ENCODE peak calls at places on chromosomes 3 and 15, in eight cellular contexts. One of them, this sample, is unnamed.

GRCh38 chr3:172213168-172213567 is 173.8 kb downstream of the FNDC3B start:
- DNase-seq in cardiac fibroblast: peak
- DNase-seq in CD8-positive, alpha-beta T cell: no peak
- DNase-seq in nephron progenitor cell: no peak
- DNase-seq in BE2C: no peak
- DNase-seq in AG04449: no peak
- DNase-seq in Caco-2: no peak
- DNase-seq in WTC11: no peak
- DNase-seq in this sample: no peak

GRCh38 chr3:64203216-64203615 is 22.1 kb downstream of the PRICKLE2 start:
- DNase-seq in AG04449: no peak
- DNase-seq in BE2C: no peak
- DNase-seq in nephron progenitor cell: no peak
- DNase-seq in Caco-2: no peak
- DNase-seq in cardiac fibroblast: no peak
- DNase-seq in CD8-positive, alpha-beta T cell: no peak
- DNase-seq in WTC11: no peak
- DNase-seq in this sample: no peak

GRCh38 chr3:124178531-124178930 is 186.6 kb upstream of the ROPN1 start:
- DNase-seq in AG04449: no peak
- DNase-seq in WTC11: no peak
- DNase-seq in nephron progenitor cell: no peak
- DNase-seq in BE2C: no peak
- DNase-seq in cardiac fibroblast: no peak
- DNase-seq in CD8-positive, alpha-beta T cell: no peak
- DNase-seq in Caco-2: no peak
- DNase-seq in this sample: no peak

GRCh38 chr3:127170794-127171193 is 22.1 kb upstream of the PRR23E start:
- DNase-seq in nephron progenitor cell: peak
- DNase-seq in CD8-positive, alpha-beta T cell: no peak
- DNase-seq in cardiac fibroblast: peak
- DNase-seq in WTC11: no peak
- DNase-seq in Caco-2: no peak
- DNase-seq in AG04449: no peak
- DNase-seq in BE2C: peak
- DNase-seq in this sample: peak

GRCh38 chr3:129173206-129173605 is 10.5 kb downstream of the CNBP start:
- DNase-seq in nephron progenitor cell: no peak
- DNase-seq in WTC11: no peak
- DNase-seq in BE2C: no peak
- DNase-seq in cardiac fibroblast: no peak
- DNase-seq in AG04449: no peak
- DNase-seq in CD8-positive, alpha-beta T cell: no peak
- DNase-seq in Caco-2: no peak
- DNase-seq in this sample: no peak

GRCh38 chr3:50189274-50189673 is 2.1 kb upstream of the GNAT1 start:
- DNase-seq in nephron progenitor cell: peak
- DNase-seq in BE2C: peak
- DNase-seq in Caco-2: peak
- DNase-seq in AG04449: peak
- DNase-seq in WTC11: peak
- DNase-seq in cardiac fibroblast: peak
- DNase-seq in CD8-positive, alpha-beta T cell: peak
- DNase-seq in this sample: no peak

GRCh38 chr3:192727032-192727847 is at the start of gene FGF12:
- DNase-seq in cardiac fibroblast: peak
- DNase-seq in AG04449: no peak
- DNase-seq in nephron progenitor cell: peak
- DNase-seq in CD8-positive, alpha-beta T cell: no peak
- DNase-seq in WTC11: peak
- DNase-seq in Caco-2: peak
- DNase-seq in BE2C: peak
- DNase-seq in this sample: peak

GRCh38 chr3:141644931-141645330 is 93.2 kb upstream of the RNF7 start:
- DNase-seq in nephron progenitor cell: peak
- DNase-seq in Caco-2: peak
- DNase-seq in AG04449: no peak
- DNase-seq in WTC11: peak
- DNase-seq in CD8-positive, alpha-beta T cell: peak
- DNase-seq in cardiac fibroblast: peak
- DNase-seq in BE2C: peak
- DNase-seq in this sample: no peak

GRCh38 chr3:46705022-46705530 is 3.9 kb downstream of the TMIE start:
- DNase-seq in Caco-2: peak
- DNase-seq in cardiac fibroblast: peak
- DNase-seq in nephron progenitor cell: peak
- DNase-seq in WTC11: peak
- DNase-seq in BE2C: peak
- DNase-seq in AG04449: no peak
- DNase-seq in CD8-positive, alpha-beta T cell: peak
- DNase-seq in this sample: peak

GRCh38 chr15:60135961-60136360 is 131.8 kb downstream of the FOXB1 start:
- DNase-seq in nephron progenitor cell: no peak
- DNase-seq in AG04449: no peak
- DNase-seq in Caco-2: no peak
- DNase-seq in cardiac fibroblast: no peak
- DNase-seq in WTC11: no peak
- DNase-seq in CD8-positive, alpha-beta T cell: no peak
- DNase-seq in BE2C: no peak
- DNase-seq in this sample: no peak

GRCh38 chr15:60137711-60138396 is 133.7 kb downstream of the FOXB1 start:
- DNase-seq in WTC11: no peak
- DNase-seq in cardiac fibroblast: no peak
- DNase-seq in nephron progenitor cell: no peak
- DNase-seq in BE2C: no peak
- DNase-seq in CD8-positive, alpha-beta T cell: no peak
- DNase-seq in AG04449: no peak
- DNase-seq in Caco-2: no peak
- DNase-seq in this sample: no peak

GRCh38 chr15:60138397-60138968 is 134.4 kb downstream of the FOXB1 start:
- DNase-seq in nephron progenitor cell: no peak
- DNase-seq in CD8-positive, alpha-beta T cell: no peak
- DNase-seq in Caco-2: no peak
- DNase-seq in WTC11: no peak
- DNase-seq in BE2C: no peak
- DNase-seq in AG04449: no peak
- DNase-seq in cardiac fibroblast: no peak
- DNase-seq in this sample: no peak

GRCh38 chr15:60130811-60131210 is 126.7 kb downstream of the FOXB1 start:
- DNase-seq in CD8-positive, alpha-beta T cell: no peak
- DNase-seq in WTC11: no peak
- DNase-seq in nephron progenitor cell: no peak
- DNase-seq in AG04449: no peak
- DNase-seq in cardiac fibroblast: no peak
- DNase-seq in Caco-2: no peak
- DNase-seq in BE2C: no peak
- DNase-seq in this sample: no peak

DNA sequence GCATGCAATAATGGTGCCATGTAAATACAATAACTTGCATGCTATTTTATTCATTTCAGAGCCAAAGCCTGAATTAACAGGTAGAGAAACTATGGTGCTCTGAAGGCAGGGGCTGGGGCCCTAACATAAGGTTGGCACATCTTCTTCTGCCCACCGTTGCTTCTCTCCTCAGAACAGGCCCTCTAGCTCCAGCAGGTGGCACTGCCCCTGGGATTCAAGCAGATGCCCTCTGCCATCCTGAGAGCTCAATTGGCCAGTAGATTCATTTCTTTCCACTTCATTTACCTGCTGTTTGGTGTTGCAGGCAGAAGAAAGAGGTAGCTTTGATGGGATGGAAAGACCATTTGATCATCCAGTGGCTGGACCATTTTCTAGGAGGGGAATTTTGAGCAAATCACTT is 130.5 kb downstream of the FOXB1 start:
- DNase-seq in CD8-positive, alpha-beta T cell: no peak
- DNase-seq in BE2C: no peak
- DNase-seq in cardiac fibroblast: no peak
- DNase-seq in AG04449: no peak
- DNase-seq in nephron progenitor cell: no peak
- DNase-seq in Caco-2: no peak
- DNase-seq in WTC11: no peak
- DNase-seq in this sample: no peak
- TF ChIP-seq CTCF in CD8-positive, alpha-beta T cell: peak
- TF ChIP-seq CTCF in BE2C: peak
- TF ChIP-seq CTCF in cardiac fibroblast: no peak
- TF ChIP-seq CTCF in AG04449: peak
- TF ChIP-seq CTCF in nephron progenitor cell: no peak
- TF ChIP-seq CTCF in Caco-2: no peak
- TF ChIP-seq CTCF in WTC11: no peak
- TF ChIP-seq CTCF in this sample: peak

GRCh38 chr3:158782283-158782682 is 19.6 kb upstream of the MFSD1 start:
- DNase-seq in BE2C: no peak
- DNase-seq in WTC11: no peak
- DNase-seq in CD8-positive, alpha-beta T cell: no peak
- DNase-seq in Caco-2: no peak
- DNase-seq in cardiac fibroblast: no peak
- DNase-seq in nephron progenitor cell: no peak
- DNase-seq in AG04449: no peak
- DNase-seq in this sample: no peak

GRCh38 chr3:158777171-158777873 is 24.5 kb upstream of the MFSD1 start:
- DNase-seq in cardiac fibroblast: peak
- DNase-seq in CD8-positive, alpha-beta T cell: no peak
- DNase-seq in WTC11: no peak
- DNase-seq in nephron progenitor cell: no peak
- DNase-seq in BE2C: no peak
- DNase-seq in Caco-2: no peak
- DNase-seq in AG04449: no peak
- DNase-seq in this sample: no peak

GRCh38 chr3:158783051-158783450 is 18.8 kb upstream of the MFSD1 start:
- DNase-seq in BE2C: no peak
- DNase-seq in Caco-2: no peak
- DNase-seq in CD8-positive, alpha-beta T cell: no peak
- DNase-seq in cardiac fibroblast: no peak
- DNase-seq in WTC11: no peak
- DNase-seq in AG04449: no peak
- DNase-seq in nephron progenitor cell: no peak
- DNase-seq in this sample: no peak

GRCh38 chr3:158781859-158782258 is 20.0 kb upstream of the MFSD1 start:
- DNase-seq in WTC11: no peak
- DNase-seq in cardiac fibroblast: no peak
- DNase-seq in CD8-positive, alpha-beta T cell: no peak
- DNase-seq in AG04449: no peak
- DNase-seq in nephron progenitor cell: no peak
- DNase-seq in Caco-2: no peak
- DNase-seq in BE2C: no peak
- DNase-seq in this sample: no peak

GRCh38 chr3:158780795-158781590 is 20.9 kb upstream of the MFSD1 start:
- DNase-seq in BE2C: no peak
- DNase-seq in WTC11: no peak
- DNase-seq in cardiac fibroblast: peak
- DNase-seq in nephron progenitor cell: no peak
- DNase-seq in AG04449: no peak
- DNase-seq in CD8-positive, alpha-beta T cell: no peak
- DNase-seq in Caco-2: no peak
- DNase-seq in this sample: no peak
- TF ChIP-seq CTCF in BE2C: no peak
- TF ChIP-seq CTCF in WTC11: no peak
- TF ChIP-seq CTCF in cardiac fibroblast: no peak
- TF ChIP-seq CTCF in nephron progenitor cell: no peak
- TF ChIP-seq CTCF in AG04449: no peak
- TF ChIP-seq CTCF in CD8-positive, alpha-beta T cell: no peak
- TF ChIP-seq CTCF in Caco-2: no peak
- TF ChIP-seq CTCF in this sample: no peak

GRCh38 chr3:45000823-45001222 is 24.8 kb downstream of the EXOSC7 start:
- DNase-seq in AG04449: no peak
- DNase-seq in BE2C: no peak
- DNase-seq in WTC11: no peak
- DNase-seq in CD8-positive, alpha-beta T cell: no peak
- DNase-seq in cardiac fibroblast: no peak
- DNase-seq in Caco-2: no peak
- DNase-seq in nephron progenitor cell: no peak
- DNase-seq in this sample: no peak

GRCh38 chr3:45002139-45002660 is 23.9 kb upstream of the CLEC3B start:
- DNase-seq in Caco-2: no peak
- DNase-seq in BE2C: no peak
- DNase-seq in AG04449: no peak
- DNase-seq in nephron progenitor cell: no peak
- DNase-seq in cardiac fibroblast: no peak
- DNase-seq in CD8-positive, alpha-beta T cell: no peak
- DNase-seq in WTC11: no peak
- DNase-seq in this sample: no peak

GRCh38 chr3:45002680-45003079 is 23.4 kb upstream of the CLEC3B start:
- DNase-seq in BE2C: no peak
- DNase-seq in Caco-2: no peak
- DNase-seq in WTC11: no peak
- DNase-seq in cardiac fibroblast: no peak
- DNase-seq in AG04449: no peak
- DNase-seq in CD8-positive, alpha-beta T cell: no peak
- DNase-seq in nephron progenitor cell: no peak
- DNase-seq in this sample: no peak

GRCh38 chr3:45003406-45003805 is 22.7 kb upstream of the CLEC3B start:
- DNase-seq in WTC11: no peak
- DNase-seq in nephron progenitor cell: no peak
- DNase-seq in Caco-2: no peak
- DNase-seq in AG04449: no peak
- DNase-seq in CD8-positive, alpha-beta T cell: no peak
- DNase-seq in cardiac fibroblast: no peak
- DNase-seq in BE2C: no peak
- DNase-seq in this sample: no peak

DNA sequence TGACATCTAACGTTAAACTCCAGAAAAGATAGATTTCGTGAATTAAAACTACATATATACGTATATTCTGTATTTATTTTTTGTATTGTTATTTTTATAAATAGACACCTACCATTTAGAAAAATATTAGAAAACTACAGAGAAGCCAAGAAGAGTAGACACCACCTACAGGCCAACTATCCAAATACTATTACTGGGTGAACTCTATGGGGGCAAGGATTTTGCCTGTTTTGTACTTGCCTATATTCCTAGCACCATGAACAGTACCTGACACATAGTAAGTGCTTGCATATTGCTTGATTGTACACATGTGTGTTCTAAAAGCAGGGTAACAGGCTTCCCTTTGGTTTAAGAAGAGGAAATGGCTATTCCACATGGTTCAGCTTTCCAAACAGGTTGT is 24.4 kb upstream of the CLEC3B start:
- DNase-seq in Caco-2: no peak
- DNase-seq in WTC11: no peak
- DNase-seq in BE2C: no peak
- DNase-seq in cardiac fibroblast: no peak
- DNase-seq in nephron progenitor cell: no peak
- DNase-seq in AG04449: no peak
- DNase-seq in CD8-positive, alpha-beta T cell: no peak
- DNase-seq in this sample: no peak
- TF ChIP-seq CTCF in Caco-2: peak
- TF ChIP-seq CTCF in WTC11: no peak
- TF ChIP-seq CTCF in BE2C: no peak
- TF ChIP-seq CTCF in cardiac fibroblast: no peak
- TF ChIP-seq CTCF in nephron progenitor cell: no peak
- TF ChIP-seq CTCF in AG04449: no peak
- TF ChIP-seq CTCF in CD8-positive, alpha-beta T cell: no peak
- TF ChIP-seq CTCF in this sample: no peak

DNA sequence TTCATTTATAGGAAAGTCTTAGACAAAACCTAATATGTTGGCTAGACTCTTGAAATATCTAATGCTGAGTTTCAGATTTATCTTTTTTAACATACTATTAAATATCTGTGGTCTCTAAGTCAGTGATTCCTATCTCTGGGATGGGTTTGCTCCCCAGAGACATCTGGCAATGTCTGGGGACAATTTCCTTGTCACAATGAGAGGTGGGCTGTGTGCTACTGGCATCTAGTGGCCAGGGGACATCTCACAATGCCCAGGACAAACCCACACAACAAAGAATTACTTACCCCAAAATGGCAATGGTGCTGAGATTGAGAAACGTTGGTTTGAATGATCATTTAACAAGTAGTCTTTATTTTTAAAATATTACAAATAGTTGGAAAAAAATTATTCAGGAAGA is 602.1 kb downstream of the MAGI1 start:
- DNase-seq in AG04449: no peak
- DNase-seq in nephron progenitor cell: peak
- DNase-seq in WTC11: peak
- DNase-seq in BE2C: peak
- DNase-seq in Caco-2: peak
- DNase-seq in cardiac fibroblast: peak
- DNase-seq in CD8-positive, alpha-beta T cell: no peak
- DNase-seq in this sample: no peak
- TF ChIP-seq CTCF in AG04449: no peak
- TF ChIP-seq CTCF in nephron progenitor cell: peak
- TF ChIP-seq CTCF in WTC11: no peak
- TF ChIP-seq CTCF in BE2C: peak
- TF ChIP-seq CTCF in Caco-2: peak
- TF ChIP-seq CTCF in cardiac fibroblast: peak
- TF ChIP-seq CTCF in CD8-positive, alpha-beta T cell: no peak
- TF ChIP-seq CTCF in this sample: peak

This sample was measured in HFF-Myc.